ENCODE peak calls at places on chromosomes 6 and 20, in seven cellular contexts. One of them, this sample, is unnamed.

GRCh38 chr6:129637340-129638054 is 72.5 kb downstream of the ARHGAP18 start:
- DNase-seq in RWPE1: no peak
- DNase-seq in A549: peak
- DNase-seq in brain microvascular endothelial cell: no peak
- DNase-seq in OCI-LY7: no peak
- DNase-seq in mesothelial cell of epicardium: no peak
- DNase-seq in progenitor cell of endocrine pancreas: no peak
- DNase-seq in this sample: no peak

GRCh38 chr6:92790381-92790780 is 629.0 kb downstream of the EPHA7 start:
- DNase-seq in RWPE1: no peak
- DNase-seq in A549: no peak
- DNase-seq in brain microvascular endothelial cell: no peak
- DNase-seq in OCI-LY7: no peak
- DNase-seq in mesothelial cell of epicardium: no peak
- DNase-seq in progenitor cell of endocrine pancreas: no peak
- DNase-seq in this sample: no peak

GRCh38 chr6:157182503-157183254 is 140.6 kb downstream of the TMEM242 start:
- DNase-seq in RWPE1: no peak
- DNase-seq in A549: no peak
- DNase-seq in brain microvascular endothelial cell: no peak
- DNase-seq in OCI-LY7: no peak
- DNase-seq in mesothelial cell of epicardium: no peak
- DNase-seq in progenitor cell of endocrine pancreas: no peak
- DNase-seq in this sample: no peak

GRCh38 chr20:11882651-11883050 is 35.0 kb upstream of the BTBD3 start:
- DNase-seq in RWPE1: no peak
- DNase-seq in A549: no peak
- DNase-seq in brain microvascular endothelial cell: no peak
- DNase-seq in OCI-LY7: no peak
- DNase-seq in mesothelial cell of epicardium: no peak
- DNase-seq in progenitor cell of endocrine pancreas: no peak
- DNase-seq in this sample: no peak

GRCh38 chr6:85679445-85680123 is 36.9 kb upstream of the SYNCRIP start:
- DNase-seq in RWPE1: no peak
- DNase-seq in A549: no peak
- DNase-seq in brain microvascular endothelial cell: no peak
- DNase-seq in OCI-LY7: peak
- DNase-seq in mesothelial cell of epicardium: no peak
- DNase-seq in progenitor cell of endocrine pancreas: no peak
- DNase-seq in this sample: no peak

GRCh38 chr6:24403501-24403824 is 727 bp downstream of the MRS2 start:
- DNase-seq in RWPE1: peak
- DNase-seq in A549: no peak
- DNase-seq in brain microvascular endothelial cell: no peak
- DNase-seq in OCI-LY7: no peak
- DNase-seq in mesothelial cell of epicardium: no peak
- DNase-seq in progenitor cell of endocrine pancreas: no peak
- DNase-seq in this sample: no peak

GRCh38 chr6:125063307-125063706 is 90.3 kb upstream of the TPD52L1 start:
- DNase-seq in RWPE1: no peak
- DNase-seq in A549: no peak
- DNase-seq in brain microvascular endothelial cell: no peak
- DNase-seq in OCI-LY7: no peak
- DNase-seq in mesothelial cell of epicardium: no peak
- DNase-seq in progenitor cell of endocrine pancreas: no peak
- DNase-seq in this sample: no peak

GRCh38 chr6:29861521-29862255 is 34.1 kb downstream of the HLA-G start:
- DNase-seq in RWPE1: no peak
- DNase-seq in A549: no peak
- DNase-seq in brain microvascular endothelial cell: no peak
- DNase-seq in OCI-LY7: no peak
- DNase-seq in mesothelial cell of epicardium: no peak
- DNase-seq in progenitor cell of endocrine pancreas: no peak
- DNase-seq in this sample: no peak

GRCh38 chr6:90233994-90234393 is 62.6 kb downstream of the BACH2 start:
- DNase-seq in RWPE1: no peak
- DNase-seq in A549: no peak
- DNase-seq in brain microvascular endothelial cell: no peak
- DNase-seq in OCI-LY7: no peak
- DNase-seq in mesothelial cell of epicardium: no peak
- DNase-seq in progenitor cell of endocrine pancreas: no peak
- DNase-seq in this sample: no peak

GRCh38 chr6:15512126-15512525 is 150.7 kb downstream of the DTNBP1 start:
- DNase-seq in RWPE1: no peak
- DNase-seq in A549: peak
- DNase-seq in brain microvascular endothelial cell: no peak
- DNase-seq in OCI-LY7: peak
- DNase-seq in mesothelial cell of epicardium: no peak
- DNase-seq in progenitor cell of endocrine pancreas: no peak
- DNase-seq in this sample: no peak

GRCh38 chr20:6397115-6397514 is 274.3 kb upstream of the FERMT1 start:
- DNase-seq in RWPE1: no peak
- DNase-seq in A549: no peak
- DNase-seq in brain microvascular endothelial cell: no peak
- DNase-seq in OCI-LY7: no peak
- DNase-seq in mesothelial cell of epicardium: no peak
- DNase-seq in progenitor cell of endocrine pancreas: no peak
- DNase-seq in this sample: no peak

GRCh38 chr6:33787954-33788693 is 806 bp downstream of the LEMD2 start:
- DNase-seq in RWPE1: peak
- DNase-seq in A549: peak
- DNase-seq in brain microvascular endothelial cell: peak
- DNase-seq in OCI-LY7: peak
- DNase-seq in mesothelial cell of epicardium: peak
- DNase-seq in progenitor cell of endocrine pancreas: no peak
- DNase-seq in this sample: peak

GRCh38 chr20:59073582-59073981 is 31.0 kb upstream of the PRELID3B start:
- DNase-seq in RWPE1: no peak
- DNase-seq in A549: no peak
- DNase-seq in brain microvascular endothelial cell: no peak
- DNase-seq in OCI-LY7: no peak
- DNase-seq in mesothelial cell of epicardium: no peak
- DNase-seq in progenitor cell of endocrine pancreas: no peak
- DNase-seq in this sample: no peak
- TF ChIP-seq CTCF in RWPE1: no peak
- TF ChIP-seq CTCF in A549: no peak
- TF ChIP-seq CTCF in brain microvascular endothelial cell: no peak
- TF ChIP-seq CTCF in OCI-LY7: no peak
- TF ChIP-seq CTCF in mesothelial cell of epicardium: no peak
- TF ChIP-seq CTCF in progenitor cell of endocrine pancreas: no peak
- TF ChIP-seq CTCF in this sample: no peak

DNA sequence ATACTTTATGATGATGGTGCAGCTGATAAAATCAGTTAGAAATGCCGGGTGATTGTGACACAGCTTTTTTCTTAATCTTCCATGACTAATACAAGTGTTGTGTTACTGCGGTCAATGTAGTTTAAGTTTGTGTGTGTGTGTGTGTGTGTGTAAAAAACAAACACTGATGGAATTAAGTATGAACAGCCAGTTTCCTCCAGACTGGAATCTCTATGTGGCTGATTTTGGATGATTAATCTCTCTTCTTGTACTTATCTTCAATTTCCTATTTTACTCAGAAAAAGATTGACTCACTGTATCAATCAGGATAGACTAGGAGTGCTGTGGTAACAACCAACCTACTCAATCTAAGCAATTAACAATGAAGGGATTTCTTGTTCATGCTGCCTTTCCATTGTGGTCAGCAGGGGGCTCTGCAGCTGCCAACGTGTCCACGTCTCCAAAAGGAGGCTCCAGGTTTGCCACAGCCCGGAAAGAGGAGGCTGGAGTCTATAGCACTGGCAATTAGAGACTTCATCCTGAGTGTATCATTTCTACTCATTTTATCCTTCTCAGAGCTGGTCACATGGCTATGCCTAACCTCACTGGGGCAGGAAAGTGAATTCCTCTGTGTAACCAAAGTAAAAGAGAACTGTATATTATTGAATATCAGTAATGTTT is 107.7 kb downstream of the CD109 start:
- DNase-seq in RWPE1: peak
- DNase-seq in A549: peak
- DNase-seq in brain microvascular endothelial cell: peak
- DNase-seq in OCI-LY7: peak
- DNase-seq in mesothelial cell of epicardium: no peak
- DNase-seq in progenitor cell of endocrine pancreas: no peak
- DNase-seq in this sample: no peak
- TF ChIP-seq CTCF in RWPE1: peak
- TF ChIP-seq CTCF in A549: peak
- TF ChIP-seq CTCF in brain microvascular endothelial cell: peak
- TF ChIP-seq CTCF in OCI-LY7: peak
- TF ChIP-seq CTCF in mesothelial cell of epicardium: peak
- TF ChIP-seq CTCF in progenitor cell of endocrine pancreas: peak
- TF ChIP-seq CTCF in this sample: peak

GRCh38 chr6:12504325-12504966 is 212.1 kb upstream of the PHACTR1 start:
- DNase-seq in RWPE1: peak
- DNase-seq in A549: peak
- DNase-seq in brain microvascular endothelial cell: no peak
- DNase-seq in OCI-LY7: peak
- DNase-seq in mesothelial cell of epicardium: no peak
- DNase-seq in progenitor cell of endocrine pancreas: no peak
- DNase-seq in this sample: peak
- TF ChIP-seq CTCF in RWPE1: no peak
- TF ChIP-seq CTCF in A549: peak
- TF ChIP-seq CTCF in brain microvascular endothelial cell: peak
- TF ChIP-seq CTCF in OCI-LY7: peak
- TF ChIP-seq CTCF in mesothelial cell of epicardium: peak
- TF ChIP-seq CTCF in progenitor cell of endocrine pancreas: peak
- TF ChIP-seq CTCF in this sample: peak

GRCh38 chr6:61649845-61650244 is 636.2 kb downstream of the KHDRBS2 start:
- DNase-seq in RWPE1: no peak
- DNase-seq in A549: no peak
- DNase-seq in brain microvascular endothelial cell: no peak
- DNase-seq in OCI-LY7: no peak
- DNase-seq in mesothelial cell of epicardium: no peak
- DNase-seq in progenitor cell of endocrine pancreas: no peak
- DNase-seq in this sample: no peak
- TF ChIP-seq CTCF in RWPE1: no peak
- TF ChIP-seq CTCF in A549: no peak
- TF ChIP-seq CTCF in brain microvascular endothelial cell: no peak
- TF ChIP-seq CTCF in OCI-LY7: no peak
- TF ChIP-seq CTCF in mesothelial cell of epicardium: no peak
- TF ChIP-seq CTCF in progenitor cell of endocrine pancreas: no peak
- TF ChIP-seq CTCF in this sample: no peak

GRCh38 chr20:63957004-63957689 is 931 bp upstream of the UCKL1 start:
- DNase-seq in RWPE1: peak
- DNase-seq in A549: peak
- DNase-seq in brain microvascular endothelial cell: no peak
- DNase-seq in OCI-LY7: peak
- DNase-seq in mesothelial cell of epicardium: no peak
- DNase-seq in progenitor cell of endocrine pancreas: peak
- DNase-seq in this sample: peak
- TF ChIP-seq CTCF in RWPE1: no peak
- TF ChIP-seq CTCF in A549: no peak
- TF ChIP-seq CTCF in brain microvascular endothelial cell: peak
- TF ChIP-seq CTCF in OCI-LY7: peak
- TF ChIP-seq CTCF in mesothelial cell of epicardium: no peak
- TF ChIP-seq CTCF in progenitor cell of endocrine pancreas: peak
- TF ChIP-seq CTCF in this sample: no peak

DNA sequence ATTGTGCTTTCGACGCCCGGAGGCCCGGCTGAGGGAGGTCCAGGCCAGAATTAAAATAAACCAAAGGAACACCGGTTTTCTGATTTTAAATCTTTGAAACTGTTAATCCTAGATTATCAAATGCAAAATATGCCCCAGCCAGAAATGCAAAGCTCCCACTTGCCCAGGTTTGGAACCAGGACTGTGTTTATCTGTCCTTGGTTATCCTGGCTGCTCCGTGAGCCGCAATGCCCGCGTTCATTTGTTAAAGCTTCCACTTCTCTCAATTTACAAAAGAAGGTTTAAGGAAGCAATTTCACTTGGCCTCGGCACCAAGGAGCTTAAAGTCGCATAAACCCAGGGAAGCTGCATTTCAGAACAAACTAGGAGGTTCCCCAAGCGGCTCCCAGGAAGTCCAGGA is 250.0 kb downstream of the TAF4 start:
- DNase-seq in RWPE1: no peak
- DNase-seq in A549: no peak
- DNase-seq in brain microvascular endothelial cell: no peak
- DNase-seq in OCI-LY7: no peak
- DNase-seq in mesothelial cell of epicardium: no peak
- DNase-seq in progenitor cell of endocrine pancreas: no peak
- DNase-seq in this sample: no peak
- TF ChIP-seq CTCF in RWPE1: no peak
- TF ChIP-seq CTCF in A549: no peak
- TF ChIP-seq CTCF in brain microvascular endothelial cell: no peak
- TF ChIP-seq CTCF in OCI-LY7: no peak
- TF ChIP-seq CTCF in mesothelial cell of epicardium: no peak
- TF ChIP-seq CTCF in progenitor cell of endocrine pancreas: no peak
- TF ChIP-seq CTCF in this sample: no peak

GRCh38 chr20:61686081-61686936 is 379.4 kb downstream of the TAF4 start:
- DNase-seq in RWPE1: no peak
- DNase-seq in A549: no peak
- DNase-seq in brain microvascular endothelial cell: no peak
- DNase-seq in OCI-LY7: no peak
- DNase-seq in mesothelial cell of epicardium: no peak
- DNase-seq in progenitor cell of endocrine pancreas: no peak
- DNase-seq in this sample: no peak
- TF ChIP-seq CTCF in RWPE1: no peak
- TF ChIP-seq CTCF in A549: no peak
- TF ChIP-seq CTCF in brain microvascular endothelial cell: no peak
- TF ChIP-seq CTCF in OCI-LY7: no peak
- TF ChIP-seq CTCF in mesothelial cell of epicardium: no peak
- TF ChIP-seq CTCF in progenitor cell of endocrine pancreas: no peak
- TF ChIP-seq CTCF in this sample: no peak

This sample was measured in GM20000.